ENCODE peak calls at places on chromosome 9, in four cellular contexts. C is HepG2, A is HCT116, K is stomach. J is an unnamed sample.

GRCh38 chr9:74942801-74943200 is 9.9 kb downstream of the C9orf40 start:
- DNase-seq in C (no peak), A (no peak), K (no peak), J (no peak)

GRCh38 chr9:137759649-137760321 is 117.8 kb upstream of the CACNA1B start:
- DNase-seq in C (no peak), A (no peak), K (no peak), J (no peak)

GRCh38 chr9:76687861-76688374 is 76.3 kb upstream of the PCA3 start:
- DNase-seq in C (no peak), A (peak), K (peak), J (no peak)

GRCh38 chr9:93028448-93029006 is 30.0 kb upstream of the SUSD3 start:
- DNase-seq in C (no peak), A (no peak), K (no peak), J (no peak)

GRCh38 chr9:101737705-101738565 is 512 bp downstream of the GRIN3A start:
- DNase-seq in C (no peak), A (no peak), K (no peak), J (no peak)

GRCh38 chr9:3397726-3398125 is 128.1 kb downstream of the RFX3 start:
- DNase-seq in C (no peak), A (no peak), K (no peak), J (no peak)

GRCh38 chr9:26175264-26175663 is 497.0 kb upstream of the TUSC1 start:
- DNase-seq in C (no peak), A (no peak), K (no peak), J (no peak)

GRCh38 chr9:127862075-127863011 is 7.9 kb upstream of the ENG start:
- DNase-seq in C (no peak), A (no peak), K (peak), J (no peak)

GRCh38 chr9:100774326-100774725 is 196.4 kb downstream of the CAVIN4 start:
- DNase-seq in C (no peak), A (no peak), K (no peak), J (no peak)

GRCh38 chr9:114902773-114903589 is 27.4 kb downstream of the TNFSF8 start:
- DNase-seq in C (no peak), A (no peak), K (no peak), J (no peak)

GRCh38 chr9:114302727-114303126 is 20.2 kb upstream of the ORM1 start:
- DNase-seq in C (no peak), A (no peak), K (peak), J (peak)

GRCh38 chr9:87771251-87772006 is 45.5 kb downstream of the CTSL start:
- DNase-seq in C (no peak), A (no peak), K (no peak), J (no peak)

GRCh38 chr9:75889977-75890540 is 414 bp upstream of the PCSK5 start:
- DNase-seq in C (no peak), A (no peak), K (peak), J (peak)

GRCh38 chr9:123327697-123328100 is 28.3 kb upstream of the CRB2 start:
- DNase-seq in C (no peak), A (no peak), K (peak), J (no peak)

GRCh38 chr9:35616681-35617459 is 1.3 kb downstream of the CD72 start:
- DNase-seq in C (no peak), A (no peak), K (peak), J (no peak)

GRCh38 chr9:37324691-37325490 is 97.6 kb upstream of the GRHPR start:
- DNase-seq in C (no peak), A (no peak), K (no peak), J (no peak)

GRCh38 chr9:115235221-115235620 is 117.3 kb upstream of the TNC start:
- DNase-seq in C (no peak), A (no peak), K (no peak), J (no peak)

GRCh38 chr9:89883401-89884341 is 278.9 kb downstream of the GADD45G start:
- DNase-seq in C (no peak), A (no peak), K (peak), J (peak)

GRCh38 chr9:3960661-3961144 is 339.2 kb downstream of the GLIS3 start:
- DNase-seq in C (no peak), A (no peak), K (no peak), J (no peak)

GRCh38 chr9:101119206-101119819 is 90.8 kb downstream of the PLPPR1 start:
- DNase-seq in C (peak), A (peak), K (peak), J (no peak)

GRCh38 chr9:107462691-107463090 is 26.9 kb downstream of the KLF4 start:
- DNase-seq in C (peak), A (no peak), K (no peak), J (no peak)

GRCh38 chr9:130499804-130500263 is 55.1 kb downstream of the ASS1 start:
- DNase-seq in C (peak), A (peak), K (peak), J (no peak)

GRCh38 chr9:33946779-33947535 is 101.7 kb downstream of the UBAP2 start:
- DNase-seq in C (no peak), A (no peak), K (no peak), J (no peak)

GRCh38 chr9:115923903-115924668 is 229.5 kb upstream of the PAPPA start:
- DNase-seq in C (peak), A (no peak), K (no peak), J (no peak)

GRCh38 chr9:6506571-6506970 is 93.6 kb downstream of the UHRF2 start:
- DNase-seq in C (no peak), A (no peak), K (no peak), J (no peak)

GRCh38 chr9:16434522-16434921 is 435.9 kb downstream of the BNC2 start:
- DNase-seq in C (no peak), A (no peak), K (no peak), J (no peak)

GRCh38 chr9:81213456-81213855 is 475.9 kb downstream of the TLE1 start:
- DNase-seq in C (no peak), A (no peak), K (no peak), J (no peak)

GRCh38 chr9:33025572-33026347 is 687 bp downstream of the DNAJA1 start:
- DNase-seq in C (peak), A (no peak), K (peak), J (no peak)

GRCh38 chr9:24127519-24127918 is 301.5 kb upstream of the ELAVL2 start:
- DNase-seq in C (no peak), A (no peak), K (no peak), J (no peak)

GRCh38 chr9:123997665-123998277 is 13.8 kb upstream of the LHX2 start:
- DNase-seq in C (no peak), A (no peak), K (no peak), J (no peak)

GRCh38 chr9:108057421-108058136 is 568.0 kb upstream of the KLF4 start:
- DNase-seq in C (no peak), A (no peak), K (no peak), J (no peak)

GRCh38 chr9:134808393-134808792 is 72.2 kb upstream of the FCN2 start:
- DNase-seq in C (no peak), A (no peak), K (no peak), J (no peak)
- TF ChIP-seq CTCF in C (no peak), A (no peak), K (no peak), J (no peak)

DNA sequence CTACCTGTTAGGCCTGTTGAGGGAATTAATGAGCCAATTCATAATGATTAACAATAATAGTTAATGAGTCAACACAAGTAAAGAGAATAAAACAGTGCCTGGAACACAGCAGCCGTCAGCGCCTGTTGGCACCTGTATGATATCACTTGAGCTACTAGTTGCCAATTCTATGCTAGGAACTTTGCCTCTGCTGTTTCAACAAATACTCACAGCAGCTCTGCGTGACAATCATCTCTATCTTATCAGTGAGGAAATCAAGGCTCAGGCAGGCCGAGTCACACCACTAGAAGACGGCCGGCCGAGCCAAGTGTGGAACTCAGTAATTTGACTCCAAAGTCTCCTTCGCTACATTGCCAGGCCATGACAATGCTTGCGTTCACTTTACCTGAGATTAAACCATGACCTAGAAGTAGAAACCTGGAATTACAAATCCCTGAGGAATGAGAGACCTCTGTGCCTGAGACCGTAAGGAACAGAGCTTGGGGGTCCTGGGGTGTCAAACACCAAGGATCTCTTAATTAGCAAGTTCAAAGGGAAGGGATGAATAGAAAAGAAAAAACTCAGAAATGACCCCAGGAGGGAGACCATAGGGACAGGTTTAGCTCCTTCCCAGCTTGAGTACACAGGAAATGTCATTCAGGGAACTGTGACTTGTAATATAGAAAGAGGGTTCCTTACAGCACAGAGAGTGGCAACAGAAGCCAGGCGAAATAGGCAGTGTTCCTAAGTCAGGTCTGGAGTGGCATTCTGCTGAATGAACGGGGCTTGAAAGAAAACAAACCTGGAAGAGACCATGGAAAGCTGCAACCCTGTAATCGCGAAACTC is 109.1 kb downstream of the SUSD1 start:
- DNase-seq in C (no peak), A (peak), K (peak), J (no peak)
- TF ChIP-seq POLR2AphosphoS5 in C (no peak), A (peak), K (peak), J (peak)

DNA sequence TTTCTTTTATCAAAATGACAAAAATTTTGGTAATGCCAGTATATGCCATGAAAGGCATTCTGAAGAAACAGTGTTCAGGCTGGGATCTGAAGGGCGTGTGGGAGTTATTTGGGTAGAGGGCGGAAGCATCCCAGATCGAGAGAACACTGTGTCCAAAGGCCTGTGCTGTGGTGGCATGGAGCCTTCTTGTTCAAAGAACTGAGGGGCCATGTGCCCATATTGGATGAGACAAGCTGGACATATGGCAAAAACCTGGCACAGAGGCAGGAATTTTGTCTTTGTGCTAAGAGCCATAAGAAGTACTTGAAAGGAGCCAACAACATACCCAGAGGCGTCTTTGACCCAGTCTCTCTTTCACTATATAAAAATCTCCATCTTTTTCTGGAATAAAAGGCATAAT is 128.0 kb downstream of the SYK start:
- DNase-seq in C (no peak), A (no peak), K (no peak), J (no peak)
- H3K4me3 ChIP-seq in C (no peak), A (no peak), K (no peak), J (no peak)

DNA sequence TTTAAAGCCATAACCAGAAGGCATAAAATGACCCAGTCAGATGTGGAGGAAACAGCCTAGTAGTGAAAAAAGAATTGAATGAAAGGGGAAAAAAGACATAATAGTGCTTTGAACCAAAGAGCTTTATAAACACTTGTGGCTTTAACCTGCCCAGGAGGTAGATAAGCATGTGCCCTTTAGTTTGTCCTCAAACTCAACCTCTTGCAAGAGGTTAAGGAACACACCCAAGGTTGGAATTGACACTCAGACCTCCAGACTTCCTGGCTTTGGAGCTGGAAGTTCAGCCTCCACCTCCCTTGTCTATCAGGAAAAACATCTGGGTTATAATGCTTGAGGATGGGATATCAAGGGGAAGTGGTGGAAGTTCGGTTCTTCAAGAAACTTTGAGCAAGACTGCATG is 16.3 kb downstream of the NDUFA8 start:
- DNase-seq in C (no peak), A (no peak), K (no peak), J (no peak)
- TF ChIP-seq CTCF in C (no peak), A (no peak), K (no peak), J (no peak)

DNA sequence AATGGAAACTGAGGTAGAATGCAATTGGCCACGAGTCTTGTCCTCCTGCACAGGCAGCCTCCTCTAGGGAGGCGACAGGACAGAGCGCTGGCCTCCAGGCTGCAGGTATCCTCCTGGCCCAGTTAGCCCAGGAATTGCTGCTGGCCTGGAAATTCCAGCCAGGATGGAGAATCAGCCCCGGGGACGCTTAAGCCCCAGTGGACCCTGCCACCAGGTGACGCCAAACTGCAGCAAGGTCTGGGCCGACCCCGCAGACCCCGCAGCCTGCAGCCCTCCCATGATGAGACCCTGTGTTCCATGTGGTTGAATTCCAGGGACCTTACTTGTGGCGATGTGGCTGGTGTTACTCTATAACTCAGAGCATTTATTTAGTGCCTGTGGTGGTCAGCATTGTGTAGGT is 7.3 kb downstream of the CACFD1 start:
- DNase-seq in C (no peak), A (no peak), K (no peak), J (no peak)
- TF ChIP-seq POLR2AphosphoS5 in C (no peak), A (no peak), K (no peak), J (no peak)

DNA sequence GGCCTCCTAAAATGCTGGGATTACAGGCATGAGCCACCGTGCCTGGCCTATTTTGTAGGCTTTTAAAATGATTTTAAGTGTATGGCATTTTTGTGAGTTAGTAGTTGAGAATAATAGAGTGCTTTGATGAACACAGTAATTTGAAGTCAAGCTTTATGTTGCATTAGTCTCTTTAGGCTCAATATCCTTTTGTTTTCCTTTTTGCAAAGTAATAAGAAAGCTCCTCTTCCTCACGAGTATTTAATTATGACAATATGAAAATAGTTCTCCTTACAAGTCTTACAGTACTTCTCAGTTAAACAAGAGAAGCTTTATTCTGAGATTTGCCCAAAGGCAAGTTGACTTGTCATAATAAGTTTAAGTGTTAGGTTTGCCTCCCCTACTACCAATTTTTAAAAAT is 69.0 kb downstream of the TJP2 start:
- DNase-seq in C (no peak), A (no peak), K (no peak), J (no peak)
- H3K4me3 ChIP-seq in C (no peak), A (no peak), K (no peak), J (no peak)

J was measured in vagina.